ENCODE peak calls at places on chromosomes 7 and 10, in ten cellular contexts. W, U, P, F, M, C, L, G, E and Y are unnamed samples.

GRCh38 chr10:116694927-116695268 is 47.5 kb downstream of the HSPA12A start:
- DNase-seq in W (no peak), U (no peak), F (no peak), L (no peak), C (no peak), E (no peak), M (no peak), P (no peak), G (no peak), Y (no peak)

GRCh38 chr10:63209703-63210102 is 76.6 kb downstream of the NRBF2 start:
- DNase-seq in C (no peak), P (no peak), F (no peak), U (no peak), L (no peak), G (no peak), M (no peak), E (no peak), W (no peak), Y (no peak)

GRCh38 chr7:23067271-23067670 is 38.3 kb upstream of the KLHL7 start:
- DNase-seq in G (peak; percentile 46), U (no peak), E (no peak), M (no peak), L (no peak), W (no peak), P (no peak), C (no peak), F (no peak), Y (no peak)

GRCh38 chr7:151404216-151405011 is 5.4 kb downstream of the WDR86 start:
- DNase-seq in F (no peak), P (no peak), E (peak; percentile 66), G (no peak), C (no peak), M (no peak), W (no peak), L (no peak), U (no peak), Y (peak; percentile 73)

GRCh38 chr10:19014034-19014433 is 34.6 kb upstream of the MALRD1 start:
- DNase-seq in M (no peak), U (peak; percentile 60), L (peak; percentile 0), G (no peak), C (no peak), E (no peak), W (no peak), F (no peak), P (peak; percentile 3), Y (no peak)

GRCh38 chr7:46168231-46168630 is 247.2 kb upstream of the IGFBP3 start:
- DNase-seq in P (no peak), E (no peak), G (no peak), M (no peak), C (no peak), U (no peak), W (no peak), F (no peak), L (no peak), Y (no peak)

GRCh38 chr10:44752451-44753441 is 158.4 kb upstream of the TMEM72 start:
- DNase-seq in L (peak; percentile 80), F (no peak), G (peak; percentile 19), U (peak; percentile 92), W (no peak), M (no peak), C (no peak), P (peak; percentile 93), E (no peak), Y (no peak)

GRCh38 chr10:102610499-102610898 is 33.8 kb upstream of the TRIM8 start:
- DNase-seq in P (no peak), E (no peak), F (no peak), L (no peak), W (no peak), C (no peak), U (no peak), M (no peak), G (no peak), Y (no peak)

GRCh38 chr7:41877118-41877517 is 174.2 kb upstream of the INHBA start:
- DNase-seq in F (no peak), C (no peak), L (no peak), G (no peak), W (no peak), U (no peak), P (no peak), M (no peak), E (no peak), Y (no peak)

GRCh38 chr10:18759575-18759974 is 100.3 kb downstream of the ARL5B start:
- DNase-seq in W (no peak), C (no peak), L (no peak), U (no peak), F (peak; percentile 7), P (no peak), M (no peak), E (no peak), G (no peak), Y (no peak)

GRCh38 chr10:77011823-77012566 is 625.6 kb downstream of the KCNMA1 start:
- DNase-seq in U (no peak), G (no peak), P (no peak), M (no peak), W (no peak), L (peak; percentile 74), E (no peak), F (no peak), C (no peak), Y (no peak)

GRCh38 chr10:78634389-78634815 is 434.4 kb upstream of the ZMIZ1 start:
- DNase-seq in C (no peak), F (peak; percentile 8), P (no peak), W (no peak), E (no peak), U (peak; percentile 26), L (no peak), M (no peak), G (peak; percentile 10), Y (no peak)

GRCh38 chr7:151626422-151627115 is 106.9 kb upstream of the RHEB start:
- DNase-seq in E (no peak), M (no peak), C (no peak), U (no peak), F (peak; percentile 32), L (no peak), G (peak; percentile 35), P (no peak), W (peak; percentile 40), Y (peak; percentile 25)

GRCh38 chr10:77899080-77899477 is 27.5 kb downstream of the DLG5 start:
- DNase-seq in P (no peak), G (no peak), L (peak; percentile 50), C (no peak), M (no peak), E (no peak), U (peak; percentile 44), F (no peak), W (no peak), Y (no peak)

GRCh38 chr7:89777499-89777898 is 376.8 kb upstream of the STEAP1 start:
- DNase-seq in W (no peak), P (no peak), C (no peak), F (no peak), M (no peak), U (no peak), G (no peak), E (no peak), L (no peak), Y (no peak)

GRCh38 chr10:71964669-71965515 is 697 bp downstream of the CHST3 start:
- DNase-seq in L (no peak), W (no peak), U (no peak), G (peak; percentile 52), E (no peak), C (peak; percentile 67), F (no peak), M (no peak), P (peak; percentile 53), Y (no peak)

GRCh38 chr7:107332488-107333269 is 137.2 kb upstream of the GPR22 start:
- DNase-seq in C (no peak), W (peak; percentile 18), F (peak; percentile 40), E (no peak), G (peak; percentile 48), L (no peak), U (no peak), M (no peak), P (no peak), Y (no peak)

GRCh38 chr10:26485150-26485941 is 47.2 kb downstream of the APBB1IP start:
- DNase-seq in C (no peak), M (no peak), W (no peak), L (no peak), F (no peak), U (peak; percentile 49), P (peak; percentile 25), E (no peak), G (no peak), Y (no peak)

GRCh38 chr10:92130622-92131270 is 160.1 kb downstream of the CPEB3 start:
- DNase-seq in P (no peak), M (no peak), W (no peak), C (no peak), L (no peak), E (no peak), F (no peak), G (no peak), U (no peak), Y (no peak)

GRCh38 chr7:94509264-94509878 is at the start of gene CASD1:
- DNase-seq in P (peak; percentile 1), E (no peak), C (peak; percentile 72), M (no peak), W (peak; percentile 73), G (peak; percentile 65), L (no peak), U (no peak), F (peak; percentile 80), Y (peak; percentile 79)

GRCh38 chr7:94909023-94909466 is 1.7 kb downstream of the PPP1R9A start:
- DNase-seq in F (no peak), C (no peak), W (no peak), E (no peak), P (no peak), U (no peak), G (no peak), M (no peak), L (no peak), Y (no peak)

GRCh38 chr10:77756319-77757232 is 119.0 kb upstream of the KCNMA1 start:
- DNase-seq in C (peak; percentile 26), E (no peak), M (peak; percentile 0), W (no peak), L (no peak), P (peak; percentile 83), G (peak; percentile 30), F (peak; percentile 66), U (no peak), Y (peak; percentile 43)

GRCh38 chr10:78817361-78817760 is 251.4 kb upstream of the ZMIZ1 start:
- DNase-seq in E (no peak), L (peak; percentile 7), P (no peak), U (no peak), W (no peak), F (no peak), C (no peak), M (no peak), G (peak; percentile 37), Y (peak; percentile 14)

GRCh38 chr7:43175525-43176200 is 63.2 kb downstream of the HECW1 start:
- DNase-seq in P (no peak), M (no peak), F (peak; percentile 27), L (no peak), E (no peak), C (no peak), W (no peak), U (no peak), G (no peak), Y (no peak)

GRCh38 chr7:100675581-100676350 is 2.2 kb downstream of the GNB2 start:
- DNase-seq in F (peak; percentile 91), U (no peak), L (peak; percentile 31), P (peak; percentile 40), W (peak; percentile 95), E (peak; percentile 78), G (peak; percentile 61), M (no peak), C (peak; percentile 84), Y (peak; percentile 88)

GRCh38 chr7:112459645-112460044 is 9.4 kb downstream of the IFRD1 start:
- DNase-seq in P (no peak), W (no peak), G (no peak), C (no peak), L (no peak), M (no peak), F (no peak), U (no peak), E (no peak), Y (no peak)

GRCh38 chr10:62647375-62648092 is 157.0 kb upstream of the ADO start:
- DNase-seq in M (no peak), G (no peak), C (no peak), L (no peak), F (peak; percentile 28), U (no peak), W (no peak), P (no peak), E (no peak), Y (no peak)

GRCh38 chr10:59181668-59182067 is 5.2 kb downstream of the PHYHIPL start:
- DNase-seq in P (peak; percentile 65), E (no peak), W (no peak), F (peak; percentile 76), U (peak; percentile 34), L (peak; percentile 28), G (peak; percentile 96), C (peak; percentile 42), M (peak; percentile 11), Y (peak; percentile 20)